ENCODE peak calls at places on chromosome 10, in six cellular contexts. S is CD4-positive, alpha-beta T cell; B is IMR-90; U is MG63; N is right atrium auricular region; Z is adrenal gland. C is an unnamed sample. For H3K9me3, the result is how much of the 10 kb centered on the place peaks cover.

GRCh38 chr10:97025613-97026242 is 160.0 kb downstream of the SLIT1 start:
- DNase-seq in N (peak), B (peak), U (peak), S (peak), Z (peak), C (peak)

GRCh38 chr10:24866615-24867583 is 85.5 kb downstream of the PRTFDC1 start:
- DNase-seq in N (peak), Z (peak), U (peak), B (peak), S (no peak), C (peak)

GRCh38 chr10:44864637-44865288 is 46.4 kb upstream of the TMEM72 start:
- DNase-seq in U (peak), S (peak), N (peak), Z (peak), B (peak), C (peak)

GRCh38 chr10:70918851-70919530 is 30.6 kb upstream of the PCBD1 start:
- DNase-seq in S (no peak), N (no peak), B (no peak), U (no peak), Z (no peak), C (no peak)

GRCh38 chr10:58573970-58574538 is 61.4 kb downstream of the BICC1 start:
- DNase-seq in S (no peak), N (no peak), Z (no peak), B (no peak), U (no peak), C (no peak)

GRCh38 chr10:92965314-92965713 is 95.3 kb upstream of the CYP26C1 start:
- DNase-seq in N (no peak), U (no peak), Z (no peak), B (peak), S (no peak), C (no peak)

GRCh38 chr10:69043931-69044531 is 43.9 kb upstream of the SRGN start:
- DNase-seq in Z (no peak), S (peak), N (no peak), B (no peak), U (no peak), C (no peak)

GRCh38 chr10:53223846-53224245 is 451.3 kb upstream of the MBL2 start:
- DNase-seq in B (no peak), N (no peak), S (no peak), Z (no peak), U (no peak), C (no peak)

GRCh38 chr10:14889318-14889717 is 10.7 kb downstream of the SUV39H2 start:
- DNase-seq in B (no peak), S (no peak), U (no peak), Z (no peak), N (no peak), C (no peak)

GRCh38 chr10:12981570-12981969 is 19.9 kb downstream of the CCDC3 start:
- DNase-seq in Z (no peak), U (peak), N (no peak), S (no peak), B (peak), C (no peak)

GRCh38 chr10:91624633-91625032 is 8.2 kb downstream of the PPP1R3C start:
- DNase-seq in Z (no peak), N (no peak), U (no peak), S (no peak), B (no peak), C (no peak)

GRCh38 chr10:87850742-87851205 is 12.6 kb downstream of the KLLN start:
- DNase-seq in N (peak), U (peak), S (peak), B (peak), Z (peak), C (peak)

GRCh38 chr10:31929260-31929985 is 792 bp upstream of the ARHGAP12 start:
- DNase-seq in N (peak), Z (peak), B (no peak), U (peak), S (no peak), C (peak)

GRCh38 chr10:46028584-46029570 is 1.5 kb downstream of the NCOA4 start:
- DNase-seq in B (peak), Z (peak), S (no peak), U (peak), N (no peak), C (no peak)

GRCh38 chr10:78742730-78743615 is 325.8 kb upstream of the ZMIZ1 start:
- DNase-seq in N (no peak), S (no peak), U (no peak), B (no peak), Z (no peak), C (peak)

DNA sequence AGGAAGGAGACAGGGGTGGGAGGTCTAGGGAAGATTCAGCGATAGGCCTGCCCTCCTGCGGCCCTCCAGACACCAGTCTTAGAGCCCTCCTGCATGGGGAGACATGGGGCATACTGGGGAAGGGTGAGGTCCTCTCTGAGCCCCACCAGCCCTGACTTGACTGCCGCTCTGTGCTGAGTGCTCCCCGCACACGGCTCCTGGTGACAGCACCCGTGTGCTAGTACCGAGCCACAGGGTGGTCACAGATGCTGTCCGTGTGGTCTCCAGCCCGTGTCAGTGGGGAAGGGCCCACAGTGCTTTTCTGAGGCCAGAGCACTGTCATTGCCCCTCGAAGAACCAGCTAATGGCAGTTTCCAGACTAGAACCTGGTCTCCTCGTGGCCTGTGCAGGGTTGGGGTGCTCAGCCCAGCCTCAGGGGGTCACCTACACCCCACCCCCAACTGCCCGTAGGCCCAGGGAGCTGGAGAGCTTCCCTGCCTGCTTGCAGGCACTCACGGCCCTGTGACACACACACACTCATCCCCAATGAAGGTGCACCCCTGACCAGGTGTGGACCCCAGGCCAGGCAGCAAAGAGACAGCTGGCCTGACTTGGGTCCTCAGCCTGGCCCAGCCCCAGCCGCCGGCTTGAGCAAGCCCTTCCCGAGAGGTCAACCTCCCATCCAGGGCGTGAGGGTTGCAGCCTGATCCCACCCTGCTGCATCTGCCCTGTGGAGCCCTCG is 86.0 kb upstream of the RET start:
- DNase-seq in S (no peak), Z (no peak), B (no peak), N (no peak), U (no peak), C (no peak)
- H3K9me3 ChIP-seq in S (under half), Z (under half), B (under half), N (under half), U (under half), C (under half)

DNA sequence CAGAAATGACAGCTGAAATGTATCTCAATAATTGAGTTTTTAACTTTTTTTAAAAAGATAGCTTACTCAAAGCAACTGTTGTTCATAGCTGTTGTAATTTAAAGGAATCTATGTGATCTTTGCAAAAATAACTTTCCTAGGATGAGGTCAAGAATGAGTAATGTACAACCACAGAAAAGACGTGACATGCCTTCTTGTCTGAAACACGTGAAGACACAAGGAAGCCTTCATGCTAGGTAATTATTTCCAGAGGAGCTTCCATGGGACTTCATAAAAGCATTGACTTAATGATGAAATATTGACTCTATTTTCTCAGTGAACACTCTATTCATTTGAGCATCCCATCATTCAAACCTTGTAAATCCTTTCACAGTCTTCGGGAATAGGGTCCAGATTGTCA is 527.9 kb downstream of the NRG3 start:
- DNase-seq in U (no peak), S (no peak), B (no peak), N (no peak), Z (no peak), C (no peak)
- H3K9me3 ChIP-seq in U (under half), S (under half), B (under half), N (under half), Z (under half), C (under half)

GRCh38 chr10:106502651-106503050 is 661.9 kb downstream of the SORCS1 start:
- DNase-seq in B (no peak), Z (no peak), S (no peak), U (no peak), N (no peak), C (no peak)

GRCh38 chr10:106508920-106509319 is 655.6 kb downstream of the SORCS1 start:
- DNase-seq in B (peak), Z (no peak), U (no peak), N (no peak), S (no peak), C (no peak)

GRCh38 chr10:106500585-106501525 is 663.7 kb downstream of the SORCS1 start:
- DNase-seq in U (no peak), S (no peak), N (no peak), Z (no peak), B (peak), C (no peak)

GRCh38 chr10:106506509-106507265 is 657.8 kb downstream of the SORCS1 start:
- DNase-seq in S (no peak), U (peak), Z (no peak), B (peak), N (no peak), C (no peak)

DNA sequence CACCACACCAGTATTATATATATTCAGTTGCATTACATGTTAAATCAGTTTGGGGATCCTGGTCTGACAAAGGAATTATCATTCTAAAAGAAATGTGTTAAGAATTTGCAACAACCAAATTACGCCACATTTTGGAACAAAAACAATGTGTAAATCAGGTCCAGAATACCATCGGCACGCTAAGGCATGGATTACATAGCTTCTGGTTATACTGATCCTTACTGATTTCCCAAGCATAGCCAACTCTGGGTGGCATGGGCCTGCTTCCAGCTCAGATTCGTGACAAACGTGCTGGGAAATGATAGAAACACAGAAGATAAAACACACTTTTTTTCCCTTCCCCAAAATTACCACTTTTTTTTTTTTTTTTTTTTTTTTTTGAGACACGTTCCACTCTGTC is 660.0 kb downstream of the SORCS1 start:
- DNase-seq in U (peak), N (no peak), B (no peak), Z (no peak), S (no peak), C (no peak)
- H3K9me3 ChIP-seq in U (under half), N (under half), B (under half), Z (under half), S (under half), C (under half)

GRCh38 chr10:10307551-10307950 is 710.1 kb upstream of the CELF2 start:
- DNase-seq in N (no peak), S (no peak), U (no peak), Z (no peak), B (no peak), C (no peak)
- H3K9me3 ChIP-seq in N (under half), S (under half), U (under half), Z (under half), B (under half), C (under half)

DNA sequence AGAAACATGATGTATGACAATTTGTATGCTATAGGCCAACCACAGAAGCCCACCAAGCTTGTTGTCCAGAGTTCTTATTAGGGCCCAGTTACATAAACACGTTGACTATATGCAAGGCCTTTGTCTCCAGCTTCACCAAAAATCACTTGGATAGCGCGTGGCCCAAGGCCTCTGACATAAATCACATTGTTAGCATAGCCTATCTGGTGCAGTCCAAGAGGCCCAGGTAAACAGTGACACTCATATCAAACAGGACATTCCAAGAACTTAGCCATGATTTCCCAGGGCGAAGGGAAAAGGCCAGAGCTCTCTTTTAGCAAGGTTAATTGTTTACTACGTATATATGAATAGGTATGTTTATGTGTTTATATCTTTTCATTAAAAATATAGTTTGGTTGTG is 337.2 kb upstream of the CELF2 start:
- DNase-seq in N (no peak), B (no peak), S (no peak), U (no peak), Z (no peak), C (no peak)
- H3K9me3 ChIP-seq in N (under half), B (under half), S (under half), U (under half), Z (under half), C (under half)

DNA sequence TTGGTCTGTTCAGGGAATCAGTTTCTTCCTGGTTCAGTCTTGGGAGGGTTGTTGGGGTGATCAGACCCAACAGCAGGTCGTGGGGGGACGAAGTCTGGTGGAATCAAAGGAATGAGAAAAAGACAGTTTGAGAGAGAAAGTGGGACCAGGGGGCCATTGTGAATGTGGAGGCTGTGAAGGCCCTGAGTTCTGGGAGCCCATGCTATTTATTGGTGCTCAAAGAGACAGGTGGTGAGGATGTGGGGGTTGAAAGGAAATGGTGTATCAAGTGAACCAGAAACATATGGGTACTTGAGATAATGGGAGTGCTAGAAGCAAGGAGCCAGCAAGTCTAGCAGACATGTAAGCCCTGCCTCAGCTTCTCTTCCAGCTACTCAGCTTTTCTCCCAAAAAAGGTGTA is 84.1 kb downstream of the CCSER2 start:
- DNase-seq in S (no peak), N (no peak), U (no peak), B (no peak), Z (no peak), C (no peak)
- H3K9me3 ChIP-seq in S (under half), N (under half), U (under half), B (under half), Z (under half), C (under half)

GRCh38 chr10:23196201-23196600 is 4.1 kb downstream of the PTF1A start:
- DNase-seq in N (no peak), B (no peak), Z (no peak), U (no peak), S (no peak), C (no peak)

GRCh38 chr10:23195846-23196200 is 3.7 kb downstream of the PTF1A start:
- DNase-seq in S (no peak), N (no peak), Z (no peak), B (no peak), U (no peak), C (no peak)

GRCh38 chr10:23194471-23194965 is 2.4 kb downstream of the PTF1A start:
- DNase-seq in U (no peak), Z (no peak), N (no peak), S (no peak), B (no peak), C (no peak)

GRCh38 chr10:23193435-23194074 is 1.4 kb downstream of the PTF1A start:
- DNase-seq in Z (no peak), N (no peak), S (no peak), B (no peak), U (no peak), C (no peak)

DNA sequence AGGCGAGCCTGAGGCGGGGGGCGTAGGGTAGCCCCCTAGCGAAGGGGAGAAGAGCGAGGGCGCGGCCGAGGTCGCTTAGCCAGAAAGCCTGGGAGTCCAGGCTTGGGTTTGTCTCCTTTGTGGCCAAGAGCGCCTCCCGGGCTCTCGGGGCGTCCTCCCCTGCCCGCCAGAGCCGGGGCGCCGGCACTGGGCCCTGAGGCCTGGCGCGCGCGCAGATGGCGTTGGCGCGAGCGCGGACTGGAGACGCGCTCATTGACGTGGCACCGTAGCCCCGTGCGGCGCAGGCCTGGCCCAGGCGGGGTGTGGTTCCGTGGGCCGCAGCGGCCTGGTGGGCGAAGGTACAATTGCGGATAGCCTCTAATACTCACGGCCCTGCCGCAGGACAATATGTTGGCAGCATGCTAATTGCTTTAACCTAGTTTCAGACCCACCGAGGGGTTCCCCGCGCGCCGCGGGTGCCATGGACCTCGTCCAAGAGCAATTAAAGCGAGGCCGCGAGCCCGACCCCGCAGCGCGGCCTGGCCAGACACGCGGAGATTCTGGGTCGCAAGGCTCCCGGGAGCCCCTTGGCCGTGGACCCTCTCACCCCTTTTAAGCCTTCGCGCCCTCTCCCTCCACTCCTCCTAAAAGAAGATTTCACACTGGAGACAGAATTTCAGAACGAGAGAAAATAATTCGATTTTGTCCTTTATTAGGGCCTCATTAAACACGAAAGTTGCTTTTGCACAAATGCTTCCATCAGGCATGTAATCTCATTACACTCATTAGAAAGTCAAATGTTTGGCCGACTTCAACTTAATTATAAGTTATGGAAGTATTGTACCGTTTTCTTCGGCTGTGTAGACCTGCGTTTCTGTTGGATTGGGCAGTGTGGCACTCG is 3.1 kb downstream of the PTF1A start:
- DNase-seq in U (no peak), B (no peak), Z (no peak), S (no peak), N (no peak), C (no peak)
- H3K9me3 ChIP-seq in U (under half), B (under half), Z (under half), S (under half), N (under half), C (under half)

GRCh38 chr10:56823849-56824248 is 462.8 kb upstream of the ZWINT start:
- DNase-seq in U (no peak), N (no peak), B (no peak), Z (no peak), S (no peak), C (no peak)
- H3K9me3 ChIP-seq in U (under half), N (under half), B (under half), Z (under half), S (under half), C (under half)

GRCh38 chr10:3385487-3385886 is 212.9 kb upstream of the PITRM1 start:
- DNase-seq in Z (no peak), S (no peak), B (no peak), N (no peak), U (no peak), C (no peak)
- H3K9me3 ChIP-seq in Z (under half), S (under half), B (under half), N (under half), U (under half), C (under half)

DNA sequence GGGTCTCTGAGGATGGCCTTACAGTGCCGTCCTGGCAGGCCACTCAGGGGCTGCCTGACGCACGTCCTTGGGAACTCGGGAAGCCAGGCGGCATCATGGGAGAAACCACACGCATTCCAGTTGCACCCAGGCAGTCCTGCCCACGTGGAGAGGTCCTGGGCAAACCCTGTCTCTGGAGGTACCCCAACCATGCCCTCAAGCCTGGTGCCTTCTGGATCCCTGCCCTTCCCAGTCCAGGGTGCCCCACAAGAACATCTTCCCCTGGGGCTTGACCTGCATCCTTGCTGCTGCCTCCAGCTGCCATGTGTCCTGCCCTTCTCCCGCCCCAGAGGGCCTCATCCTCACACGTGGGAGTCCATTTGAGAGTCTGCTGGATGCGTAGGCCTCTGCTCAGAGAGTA is 200.3 kb upstream of the PPP2R2D start:
- DNase-seq in S (no peak), U (no peak), B (no peak), N (peak), Z (peak), C (no peak)
- H3K9me3 ChIP-seq in S (under half), U (under half), B (half or more), N (under half), Z (under half), C (under half)